ENCODE peak calls at places on chromosomes 4 and X, in five cellular contexts. One of them, this sample, is unnamed.

GRCh38 chrX:96006281-96006680 is 678.4 kb upstream of the DIAPH2 start:
- DNase-seq in A549: no peak
- DNase-seq in HepG2: no peak
- DNase-seq in GM12878: no peak
- DNase-seq in K562: no peak
- DNase-seq in this sample: no peak

GRCh38 chr4:155603360-155603891 is 63.2 kb upstream of the GUCY1A1 start:
- DNase-seq in HepG2: no peak
- DNase-seq in K562: no peak
- DNase-seq in GM12878: no peak
- DNase-seq in A549: no peak
- DNase-seq in this sample: no peak

GRCh38 chr4:42750091-42750490 is 93.2 kb upstream of the ATP8A1 start:
- DNase-seq in A549: no peak
- DNase-seq in K562: no peak
- DNase-seq in GM12878: peak
- DNase-seq in HepG2: no peak
- DNase-seq in this sample: no peak

GRCh38 chr4:110073045-110073845 is 125.2 kb downstream of the ELOVL6 start:
- DNase-seq in K562: no peak
- DNase-seq in GM12878: no peak
- DNase-seq in HepG2: no peak
- DNase-seq in A549: no peak
- DNase-seq in this sample: no peak

GRCh38 chr4:53055274-53055673 is 193.2 kb downstream of the RASL11B start:
- DNase-seq in GM12878: no peak
- DNase-seq in A549: no peak
- DNase-seq in K562: no peak
- DNase-seq in HepG2: no peak
- DNase-seq in this sample: no peak

GRCh38 chr4:64305565-64306254 is 103.5 kb downstream of the TECRL start:
- DNase-seq in HepG2: no peak
- DNase-seq in K562: no peak
- DNase-seq in GM12878: peak
- DNase-seq in A549: no peak
- DNase-seq in this sample: no peak

GRCh38 chr4:158530391-158530790 is 8.7 kb downstream of the RXFP1 start:
- DNase-seq in K562: no peak
- DNase-seq in GM12878: no peak
- DNase-seq in HepG2: no peak
- DNase-seq in A549: no peak
- DNase-seq in this sample: no peak

GRCh38 chrX:137999071-137999470 is 433.1 kb downstream of the ZIC3 start:
- DNase-seq in HepG2: no peak
- DNase-seq in K562: no peak
- DNase-seq in GM12878: no peak
- DNase-seq in A549: no peak
- DNase-seq in this sample: no peak

GRCh38 chr4:7323872-7324650 is 110.7 kb downstream of the PSAPL1 start:
- DNase-seq in K562: no peak
- DNase-seq in A549: peak
- DNase-seq in HepG2: peak
- DNase-seq in GM12878: no peak
- DNase-seq in this sample: no peak

GRCh38 chrX:56784666-56785065 is 55.6 kb downstream of the NBDY start:
- DNase-seq in GM12878: no peak
- DNase-seq in HepG2: no peak
- DNase-seq in A549: no peak
- DNase-seq in K562: no peak
- DNase-seq in this sample: no peak

GRCh38 chrX:55636109-55636508 is 12.9 kb downstream of the FOXR2 start:
- DNase-seq in A549: no peak
- DNase-seq in HepG2: no peak
- DNase-seq in GM12878: no peak
- DNase-seq in K562: no peak
- DNase-seq in this sample: no peak

GRCh38 chr4:5758741-5759140 is 47.7 kb downstream of the EVC start:
- DNase-seq in A549: peak
- DNase-seq in HepG2: no peak
- DNase-seq in GM12878: peak
- DNase-seq in K562: no peak
- DNase-seq in this sample: no peak

GRCh38 chr4:161320377-161320776 is 843.4 kb downstream of the FSTL5 start:
- DNase-seq in HepG2: peak
- DNase-seq in A549: peak
- DNase-seq in K562: no peak
- DNase-seq in GM12878: no peak
- DNase-seq in this sample: no peak

GRCh38 chr4:151207868-151208267 is 69.1 kb upstream of the PRSS48 start:
- DNase-seq in HepG2: no peak
- DNase-seq in K562: no peak
- DNase-seq in A549: no peak
- DNase-seq in GM12878: no peak
- DNase-seq in this sample: no peak

GRCh38 chr4:8303485-8304281 is 34.1 kb downstream of the HTRA3 start:
- DNase-seq in HepG2: peak
- DNase-seq in K562: peak
- DNase-seq in GM12878: no peak
- DNase-seq in A549: peak
- DNase-seq in this sample: peak

GRCh38 chrX:140346711-140347110 is 158.2 kb downstream of the SOX3 start:
- DNase-seq in HepG2: no peak
- DNase-seq in GM12878: no peak
- DNase-seq in K562: no peak
- DNase-seq in A549: no peak
- DNase-seq in this sample: no peak

GRCh38 chr4:11138964-11139363 is 289.7 kb downstream of the HS3ST1 start:
- DNase-seq in GM12878: peak
- DNase-seq in A549: no peak
- DNase-seq in HepG2: no peak
- DNase-seq in K562: no peak
- DNase-seq in this sample: no peak

GRCh38 chrX:69082055-69082752 is 83.0 kb downstream of the PJA1 start:
- DNase-seq in HepG2: no peak
- DNase-seq in A549: no peak
- DNase-seq in GM12878: no peak
- DNase-seq in K562: no peak
- DNase-seq in this sample: no peak

GRCh38 chrX:53091354-53091753 is 2.6 kb upstream of the KANTR start:
- DNase-seq in HepG2: no peak
- DNase-seq in A549: no peak
- DNase-seq in K562: no peak
- DNase-seq in GM12878: no peak
- DNase-seq in this sample: no peak

GRCh38 chrX:12790878-12791252 is 347 bp upstream of the PRPS2 start:
- DNase-seq in GM12878: no peak
- DNase-seq in HepG2: no peak
- DNase-seq in K562: no peak
- DNase-seq in A549: no peak
- DNase-seq in this sample: no peak

GRCh38 chr4:52248836-52249235 is 197.7 kb downstream of the SPATA18 start:
- DNase-seq in A549: no peak
- DNase-seq in GM12878: no peak
- DNase-seq in HepG2: no peak
- DNase-seq in K562: no peak
- DNase-seq in this sample: no peak

GRCh38 chr4:55545681-55546632 is 752 bp downstream of the CLOCK start:
- DNase-seq in GM12878: no peak
- DNase-seq in K562: peak
- DNase-seq in HepG2: peak
- DNase-seq in A549: peak
- DNase-seq in this sample: no peak

DNA sequence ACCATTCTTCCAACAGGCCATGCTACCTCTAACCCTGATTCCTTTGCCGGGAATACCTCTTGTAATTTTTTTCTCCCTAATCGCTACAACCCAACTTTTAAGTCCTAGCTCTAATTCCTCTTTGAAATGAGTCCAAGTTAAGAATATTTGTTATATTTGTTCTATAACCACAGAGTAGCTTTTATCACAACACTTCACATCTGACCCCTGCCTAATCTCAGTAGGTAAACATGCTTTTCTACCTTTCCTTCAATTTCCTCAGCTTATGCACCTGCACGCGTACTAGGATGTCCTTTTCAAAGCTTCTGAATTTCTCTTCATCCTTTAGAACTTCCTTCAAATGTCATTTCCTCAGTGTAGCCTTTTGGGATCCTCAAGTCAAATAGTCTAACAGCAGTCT is 915.5 kb upstream of the LCORL start:
- DNase-seq in GM12878: no peak
- DNase-seq in K562: no peak
- DNase-seq in HepG2: no peak
- DNase-seq in A549: no peak
- DNase-seq in this sample: no peak
- TF ChIP-seq HDAC2 in GM12878: no peak
- TF ChIP-seq HDAC2 in K562: no peak
- TF ChIP-seq HDAC2 in HepG2: no peak
- TF ChIP-seq HDAC2 in A549: no peak
- TF ChIP-seq HDAC2 in this sample: no peak

DNA sequence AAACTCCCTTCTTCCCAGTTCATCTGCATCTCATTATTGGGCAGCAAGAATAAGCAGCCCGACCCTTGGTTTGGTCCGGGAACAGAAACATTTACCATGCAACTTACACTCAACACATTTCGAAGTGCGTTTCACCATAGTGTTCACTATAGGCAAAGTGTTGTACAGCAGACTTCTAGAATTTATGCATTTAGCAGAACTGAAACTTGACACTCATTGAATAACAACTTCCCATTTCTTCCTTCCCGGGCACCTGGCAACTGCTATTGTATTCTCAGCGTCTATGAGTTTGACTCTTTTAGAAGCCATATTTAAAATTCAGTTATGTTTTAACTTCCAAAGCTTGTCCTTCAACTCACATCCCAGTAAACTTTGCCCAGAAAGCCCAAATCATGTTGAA is 840.6 kb downstream of the NLGN4X start:
- DNase-seq in GM12878: no peak
- DNase-seq in HepG2: no peak
- DNase-seq in K562: no peak
- DNase-seq in A549: no peak
- DNase-seq in this sample: no peak
- TF ChIP-seq HDAC2 in GM12878: no peak
- TF ChIP-seq HDAC2 in HepG2: no peak
- TF ChIP-seq HDAC2 in K562: no peak
- TF ChIP-seq HDAC2 in A549: no peak
- TF ChIP-seq HDAC2 in this sample: no peak

GRCh38 chr4:76377922-76378321 is 43.0 kb downstream of the CCDC158 start:
- DNase-seq in A549: peak
- DNase-seq in HepG2: peak
- DNase-seq in GM12878: no peak
- DNase-seq in K562: peak
- DNase-seq in this sample: peak
- TF ChIP-seq HDAC2 in A549: no peak
- TF ChIP-seq HDAC2 in HepG2: no peak
- TF ChIP-seq HDAC2 in GM12878: no peak
- TF ChIP-seq HDAC2 in K562: no peak
- TF ChIP-seq HDAC2 in this sample: no peak

GRCh38 chr4:112094330-112094729 is 50.9 kb upstream of the FAM241A start:
- DNase-seq in GM12878: no peak
- DNase-seq in K562: no peak
- DNase-seq in HepG2: no peak
- DNase-seq in A549: no peak
- DNase-seq in this sample: no peak

GRCh38 chr4:112102875-112103370 is 42.3 kb upstream of the FAM241A start:
- DNase-seq in HepG2: no peak
- DNase-seq in GM12878: no peak
- DNase-seq in A549: no peak
- DNase-seq in K562: no peak
- DNase-seq in this sample: no peak

GRCh38 chr4:112099701-112100289 is 45.5 kb upstream of the FAM241A start:
- DNase-seq in GM12878: peak
- DNase-seq in A549: peak
- DNase-seq in HepG2: peak
- DNase-seq in K562: peak
- DNase-seq in this sample: no peak

GRCh38 chr4:112093636-112094202 is 51.5 kb upstream of the FAM241A start:
- DNase-seq in GM12878: no peak
- DNase-seq in K562: no peak
- DNase-seq in HepG2: no peak
- DNase-seq in A549: no peak
- DNase-seq in this sample: no peak

DNA sequence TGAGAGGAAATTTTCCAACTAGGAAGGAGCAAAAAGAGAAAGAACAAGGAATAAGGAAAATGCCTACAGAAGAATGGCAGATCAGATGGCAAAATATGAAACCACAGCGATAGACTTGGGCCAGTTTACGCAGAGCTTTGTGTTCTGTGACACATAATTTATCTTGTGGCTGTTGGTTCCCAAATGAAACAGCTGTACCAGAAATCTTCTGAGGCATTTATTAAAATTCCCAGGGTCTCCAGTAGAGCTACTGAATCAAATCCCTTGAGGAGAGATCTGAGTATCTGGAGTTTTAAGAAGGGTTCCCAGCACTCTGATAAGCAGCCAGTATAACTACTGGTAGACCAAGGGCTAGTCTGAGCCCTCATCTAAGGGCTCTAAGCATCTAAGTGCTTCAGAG is 46.4 kb upstream of the FAM241A start:
- DNase-seq in GM12878: no peak
- DNase-seq in A549: no peak
- DNase-seq in HepG2: no peak
- DNase-seq in K562: no peak
- DNase-seq in this sample: no peak
- TF ChIP-seq HDAC2 in GM12878: no peak
- TF ChIP-seq HDAC2 in A549: no peak
- TF ChIP-seq HDAC2 in HepG2: no peak
- TF ChIP-seq HDAC2 in K562: no peak
- TF ChIP-seq HDAC2 in this sample: no peak

GRCh38 chr4:122728781-122729330 is 3.6 kb upstream of the BBS12 start:
- DNase-seq in GM12878: no peak
- DNase-seq in HepG2: no peak
- DNase-seq in A549: no peak
- DNase-seq in K562: no peak
- DNase-seq in this sample: no peak

GRCh38 chr4:122739174-122739573 is 6.7 kb downstream of the BBS12 start:
- DNase-seq in K562: no peak
- DNase-seq in HepG2: no peak
- DNase-seq in A549: no peak
- DNase-seq in GM12878: no peak
- DNase-seq in this sample: no peak

GRCh38 chr4:122732329-122733026 is at the start of gene BBS12:
- DNase-seq in HepG2: peak
- DNase-seq in A549: peak
- DNase-seq in K562: peak
- DNase-seq in GM12878: peak
- DNase-seq in this sample: peak

GRCh38 chr4:122731676-122732075 is 828 bp upstream of the BBS12 start:
- DNase-seq in GM12878: no peak
- DNase-seq in A549: no peak
- DNase-seq in K562: no peak
- DNase-seq in HepG2: no peak
- DNase-seq in this sample: no peak

GRCh38 chr4:122733805-122734155 is 1.3 kb downstream of the BBS12 start:
- DNase-seq in A549: no peak
- DNase-seq in GM12878: no peak
- DNase-seq in HepG2: no peak
- DNase-seq in K562: no peak
- DNase-seq in this sample: no peak
- TF ChIP-seq HDAC2 in A549: no peak
- TF ChIP-seq HDAC2 in GM12878: no peak
- TF ChIP-seq HDAC2 in HepG2: no peak
- TF ChIP-seq HDAC2 in K562: no peak
- TF ChIP-seq HDAC2 in this sample: no peak

This sample was measured in H1.